ENCODE peak calls at places on chromosomes 11 and 22, in seven cellular contexts. G is NCI-H774; O is occipital lobe; F is H54; S is stimulated activated CD4-positive, alpha-beta T cell treated with anti-CD3 and anti-CD28 coated beads, Interleukin-15, amount 100 ng/mL, for 1 hour; Z is NCI-H460; V is brain microvascular endothelial cell. A is an unnamed sample.

GRCh38 chr22:48888466-48889208 is 939.0 kb downstream of the BRD1 start:
- DNase-seq in G (no peak), O (no peak), F (no peak), S (no peak), Z (no peak), V (no peak), A (no peak)

GRCh38 chr11:28343304-28344233 is 235.4 kb downstream of the METTL15 start:
- DNase-seq in G (no peak), O (no peak), F (peak), S (no peak), Z (peak), V (peak), A (no peak)

GRCh38 chr11:133956650-133957633 is at the start of gene IGSF9B:
- DNase-seq in G (peak), O (peak), F (peak), S (peak), Z (peak), V (peak), A (peak)

GRCh38 chr22:25627271-25627848 is 62.9 kb downstream of the GRK3 start:
- DNase-seq in G (peak), O (no peak), F (no peak), S (no peak), Z (no peak), V (no peak), A (no peak)

GRCh38 chr22:46026907-46027218 is 49.9 kb upstream of the WNT7B start:
- DNase-seq in G (no peak), O (no peak), F (no peak), S (no peak), Z (no peak), V (no peak), A (no peak)

GRCh38 chr11:83019888-83020579 is 51.7 kb downstream of the RAB30 start:
- DNase-seq in G (no peak), O (peak), F (no peak), S (no peak), Z (no peak), V (no peak), A (no peak)

GRCh38 chr11:72120930-72121329 is 8.4 kb upstream of the ANAPC15 start:
- DNase-seq in G (no peak), O (no peak), F (no peak), S (no peak), Z (no peak), V (no peak), A (no peak)

GRCh38 chr11:76793834-76794291 is 10.7 kb downstream of the TSKU start:
- DNase-seq in G (no peak), O (no peak), F (no peak), S (no peak), Z (no peak), V (no peak), A (no peak)

GRCh38 chr22:41745968-41746367 is 46.7 kb downstream of the MEI1 start:
- DNase-seq in G (no peak), O (no peak), F (no peak), S (no peak), Z (no peak), V (no peak), A (no peak)

GRCh38 chr11:74707182-74707581 is 24.0 kb downstream of the CHRDL2 start:
- DNase-seq in G (no peak), O (no peak), F (no peak), S (no peak), Z (no peak), V (no peak), A (no peak)